ENCODE peak calls at places on chromosome 21, in six cellular contexts. R is psoas muscle, Z is cardiac muscle cell, B is pancreas, F is right cardiac atrium, Q is tibial artery. N is an unnamed sample.

GRCh38 chr21:31683029-31683428 is 23.5 kb downstream of the SOD1 start:
- DNase-seq in R (no peak), Q (no peak), Z (no peak), B (no peak), F (no peak), N (no peak)

GRCh38 chr21:19648376-19648775 is 1244.8 kb upstream of the TMPRSS15 start:
- DNase-seq in F (no peak), R (no peak), B (no peak), Q (no peak), Z (no peak), N (no peak)

GRCh38 chr21:26752849-26753248 is 92.4 kb downstream of the ADAMTS1 start:
- DNase-seq in F (no peak), Q (no peak), Z (no peak), B (no peak), R (no peak), N (no peak)

GRCh38 chr21:31236528-31236927 is 107.5 kb downstream of the TIAM1 start:
- DNase-seq in R (no peak), B (no peak), F (no peak), Z (no peak), Q (no peak), N (no peak)

GRCh38 chr21:20591294-20591693 is 406.9 kb upstream of the NCAM2 start:
- DNase-seq in B (no peak), Q (no peak), Z (no peak), F (no peak), R (no peak), N (no peak)

GRCh38 chr21:31351438-31351837 is 7.4 kb upstream of the TIAM1 start:
- DNase-seq in R (no peak), B (no peak), F (no peak), Z (no peak), Q (no peak), N (no peak)

GRCh38 chr21:14319805-14320204 is 63.1 kb downstream of the HSPA13 start:
- DNase-seq in F (no peak), R (no peak), Z (no peak), B (no peak), Q (no peak), N (no peak)

GRCh38 chr21:33099131-33099530 is 29.2 kb downstream of the OLIG1 start:
- DNase-seq in R (no peak), Z (no peak), F (no peak), Q (no peak), B (no peak), N (no peak)

GRCh38 chr21:38878394-38879179 is 72.9 kb downstream of the ETS2 start:
- DNase-seq in R (no peak), Z (no peak), B (no peak), F (no peak), Q (no peak), N (no peak)

GRCh38 chr21:16709866-16710550 is 802.8 kb upstream of the CXADR start:
- DNase-seq in F (peak; percentile 22), B (no peak), Z (no peak), R (no peak), Q (no peak), N (no peak)

GRCh38 chr21:28310711-28311110 is 682.0 kb downstream of the LTN1 start:
- DNase-seq in R (no peak), F (no peak), Z (no peak), Q (no peak), B (no peak), N (no peak)

GRCh38 chr21:35062016-35062415 is 12.9 kb upstream of the RUNX1 start:
- DNase-seq in F (no peak), B (no peak), Z (no peak), Q (no peak), R (no peak), N (peak; percentile 55)

GRCh38 chr21:35326677-35327076 is 277.6 kb upstream of the RUNX1 start:
- DNase-seq in Q (peak; percentile 26), R (no peak), F (peak; percentile 26), Z (no peak), B (no peak), N (peak; percentile 79)

GRCh38 chr21:31136891-31137290 is 98.6 kb upstream of the KRTAP19-8 start:
- DNase-seq in Q (no peak), B (no peak), Z (no peak), F (peak; percentile 31), R (no peak), N (no peak)

GRCh38 chr21:39601194-39601940 is 11.4 kb upstream of the B3GALT5 start:
- DNase-seq in Z (peak; percentile 50), B (no peak), Q (no peak), F (no peak), R (no peak), N (peak; percentile 62)

GRCh38 chr21:21366277-21366676 is 368.1 kb downstream of the NCAM2 start:
- DNase-seq in F (no peak), Q (no peak), Z (no peak), R (no peak), B (no peak), N (no peak)

GRCh38 chr21:34885636-34886553 is 163.2 kb downstream of the RUNX1 start:
- DNase-seq in F (no peak), Z (no peak), B (no peak), Q (no peak), R (no peak), N (peak; percentile 87)

GRCh38 chr21:32524010-32524719 is 61.2 kb downstream of the TCP10L start:
- DNase-seq in F (peak; percentile 75), R (no peak), B (no peak), Z (no peak), Q (peak; percentile 41), N (no peak)

DNA sequence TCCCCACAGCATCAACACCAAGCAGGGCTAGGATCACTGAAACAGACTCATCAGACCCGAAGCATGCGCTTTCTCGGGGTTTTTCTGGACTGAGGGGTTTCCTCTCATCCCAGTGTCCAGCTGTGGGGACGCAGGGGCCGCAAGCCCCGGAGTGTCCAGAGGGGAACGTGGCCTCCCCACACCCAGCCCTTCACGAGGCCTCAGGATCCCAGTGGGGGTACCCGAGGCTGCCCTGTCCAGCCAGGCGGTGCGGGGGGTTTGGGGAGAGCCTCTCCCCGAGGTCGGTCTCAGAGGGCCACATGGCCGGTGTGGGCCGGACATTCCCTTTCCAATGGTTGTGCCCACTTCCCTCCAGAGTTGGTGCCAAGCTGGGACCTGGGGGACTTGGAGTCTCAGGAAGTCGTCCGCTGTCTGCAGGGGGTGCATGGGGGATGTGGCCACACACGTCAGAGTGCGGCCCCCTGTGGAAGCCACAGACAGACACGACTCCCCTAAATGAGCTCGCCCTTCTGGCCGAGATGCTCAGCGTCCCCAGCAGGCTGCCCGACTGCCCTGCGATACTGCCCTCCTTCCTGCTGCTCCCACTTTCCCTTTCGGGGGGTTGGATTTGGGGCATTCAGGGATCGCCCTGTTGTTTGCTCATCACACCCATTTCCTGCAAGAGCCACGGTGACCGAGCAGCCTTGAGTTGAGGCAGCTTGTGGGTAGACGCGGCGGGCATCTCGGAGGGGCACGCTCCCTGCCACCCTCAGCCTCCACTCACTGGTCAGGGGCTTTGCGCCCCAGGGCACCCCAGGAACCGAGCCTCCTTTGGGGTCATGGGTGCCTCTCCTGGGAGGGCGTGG is 4.1 kb downstream of the COL6A1 start:
- DNase-seq in R (peak; percentile 33), Q (peak; percentile 20), F (peak; percentile 20), Z (no peak), B (peak; percentile 48), N (no peak)
- H3K4me3 ChIP-seq in R (no peak overlapping the region), Q (no peak overlapping the region), F (no peak overlapping the region), Z (no peak overlapping the region), B (no peak overlapping the region), N (peak overlapping the region; percentile 71)

DNA sequence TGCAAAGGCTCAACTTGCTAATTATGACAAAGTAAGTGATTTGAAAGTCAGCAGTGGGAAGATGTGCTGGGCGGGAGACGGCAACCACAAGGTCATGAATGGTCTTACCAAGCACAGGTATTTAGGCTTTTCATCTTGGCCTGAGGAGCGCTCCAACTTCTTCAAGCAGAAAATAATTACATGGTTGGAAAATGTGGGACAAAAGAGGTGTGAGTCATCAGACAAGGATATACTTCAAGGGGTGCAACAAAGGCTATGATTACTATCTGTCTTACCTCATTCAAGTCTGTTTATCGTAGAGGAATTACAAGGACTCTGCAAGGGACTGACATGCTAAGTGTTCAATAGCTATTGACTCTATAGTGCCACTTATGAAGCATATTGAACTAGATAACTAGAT is 2005.7 kb downstream of the MRPL39 start:
- DNase-seq in F (no peak), B (no peak), Q (no peak), Z (no peak), R (no peak), N (no peak)
- H3K4me3 ChIP-seq in F (no peak overlapping the region), B (no peak overlapping the region), Q (no peak overlapping the region), Z (no peak overlapping the region), R (no peak overlapping the region), N (no peak overlapping the region)

GRCh38 chr21:43290529-43291346 is 121.9 kb downstream of the CRYAA start:
- DNase-seq in B (no peak), Z (no peak), R (peak; percentile 53), Q (no peak), F (peak; percentile 2), N (no peak)
- H3K4me3 ChIP-seq in B (no peak overlapping the region), Z (no peak overlapping the region), R (no peak overlapping the region), Q (no peak overlapping the region), F (no peak overlapping the region), N (no peak overlapping the region)

GRCh38 chr21:18253252-18253651 is 8.6 kb downstream of the CHODL start:
- DNase-seq in F (no peak), Z (no peak), Q (no peak), B (no peak), R (no peak), N (no peak)
- H3K4me3 ChIP-seq in F (no peak overlapping the region), Z (no peak overlapping the region), Q (no peak overlapping the region), B (no peak overlapping the region), R (no peak overlapping the region), N (no peak overlapping the region)

GRCh38 chr21:42088148-42088547 is 17.0 kb downstream of the UMODL1 start:
- DNase-seq in F (no peak), Z (no peak), R (no peak), Q (no peak), B (no peak), N (no peak)

GRCh38 chr21:42091899-42092508 is 20.9 kb downstream of the UMODL1 start:
- DNase-seq in B (no peak), Q (no peak), Z (no peak), R (no peak), F (no peak), N (no peak)

GRCh38 chr21:42088658-42089057 is 17.5 kb downstream of the UMODL1 start:
- DNase-seq in B (no peak), R (no peak), Q (no peak), F (no peak), Z (no peak), N (no peak)

GRCh38 chr21:42089093-42089631 is 18.0 kb downstream of the UMODL1 start:
- DNase-seq in Z (no peak), B (no peak), Q (no peak), R (no peak), F (no peak), N (no peak)

DNA sequence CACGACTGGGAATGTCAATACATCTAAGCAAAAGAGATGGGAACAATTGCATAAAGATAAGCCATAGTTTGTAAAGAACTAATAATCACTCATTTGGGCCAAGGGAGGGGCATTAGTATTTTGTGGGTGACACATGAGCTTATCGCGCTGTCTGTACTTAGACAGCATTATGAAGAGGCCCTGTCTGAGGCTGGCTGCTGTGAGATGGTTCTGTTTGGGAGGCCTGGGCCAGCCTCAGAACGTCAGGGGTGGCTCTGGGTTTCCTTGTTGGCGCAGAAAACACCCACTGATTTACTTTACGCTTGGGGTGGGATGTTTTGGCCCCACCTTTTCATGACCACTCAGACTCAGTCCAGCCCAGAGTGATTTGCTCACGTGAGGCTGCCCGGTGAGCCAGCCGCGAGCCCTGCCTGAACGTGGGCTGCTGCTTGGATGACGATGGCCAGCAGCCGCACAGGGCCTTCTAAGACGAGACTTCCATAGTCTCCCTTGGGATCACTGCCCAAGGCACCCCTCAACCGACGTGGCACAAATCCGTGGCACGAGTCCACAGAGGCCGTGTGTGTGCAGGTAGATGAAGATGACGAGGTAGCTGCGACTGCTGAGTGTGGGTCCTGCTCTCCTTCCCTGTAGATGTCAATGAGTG is 18.7 kb downstream of the UMODL1 start:
- DNase-seq in F (no peak), Z (no peak), B (no peak), R (no peak), Q (no peak), N (no peak)
- H3K4me3 ChIP-seq in F (no peak overlapping the region), Z (no peak overlapping the region), B (no peak overlapping the region), R (no peak overlapping the region), Q (no peak overlapping the region), N (no peak overlapping the region)

N was measured in esophagus muscularis mucosa.